ENCODE peak calls at places on chromosome 5, in seven cellular contexts. One of them, this sample, is unnamed.

GRCh38 chr5:28398185-28398584 is 1359.8 kb upstream of the CDH9 start:
- DNase-seq in GM20000: no peak
- DNase-seq in astrocyte of the spinal cord: no peak
- DNase-seq in CD8-positive, alpha-beta T cell: no peak
- DNase-seq in stimulated activated CD4-positive, alpha-beta T cell treated with anti-CD3 and anti-CD28 coated beads, Interleukin-12 subunit alpha, Interleukin-12 subunit beta, amount 100 ng/mL, for 48 hours: no peak
- DNase-seq in left ventricle myocardium inferior: no peak
- DNase-seq in progenitor cell of endocrine pancreas: no peak
- DNase-seq in this sample: no peak

GRCh38 chr5:32076699-32077695 is 97.1 kb downstream of the GOLPH3 start:
- DNase-seq in astrocyte of the spinal cord: peak
- DNase-seq in stimulated activated CD4-positive, alpha-beta T cell treated with anti-CD3 and anti-CD28 coated beads, Interleukin-12 subunit alpha, Interleukin-12 subunit beta, amount 100 ng/mL, for 48 hours: no peak
- DNase-seq in progenitor cell of endocrine pancreas: no peak
- DNase-seq in GM20000: peak
- DNase-seq in CD8-positive, alpha-beta T cell: no peak
- DNase-seq in left ventricle myocardium inferior: peak
- DNase-seq in this sample: peak

GRCh38 chr5:117425163-117425562 is 850.5 kb upstream of the SEMA6A start:
- DNase-seq in left ventricle myocardium inferior: no peak
- DNase-seq in CD8-positive, alpha-beta T cell: no peak
- DNase-seq in stimulated activated CD4-positive, alpha-beta T cell treated with anti-CD3 and anti-CD28 coated beads, Interleukin-12 subunit alpha, Interleukin-12 subunit beta, amount 100 ng/mL, for 48 hours: no peak
- DNase-seq in astrocyte of the spinal cord: no peak
- DNase-seq in GM20000: no peak
- DNase-seq in progenitor cell of endocrine pancreas: no peak
- DNase-seq in this sample: no peak

GRCh38 chr5:148858106-148858505 is 31.7 kb downstream of the ADRB2 start:
- DNase-seq in GM20000: no peak
- DNase-seq in astrocyte of the spinal cord: peak
- DNase-seq in progenitor cell of endocrine pancreas: no peak
- DNase-seq in CD8-positive, alpha-beta T cell: no peak
- DNase-seq in stimulated activated CD4-positive, alpha-beta T cell treated with anti-CD3 and anti-CD28 coated beads, Interleukin-12 subunit alpha, Interleukin-12 subunit beta, amount 100 ng/mL, for 48 hours: no peak
- DNase-seq in left ventricle myocardium inferior: no peak
- DNase-seq in this sample: no peak

GRCh38 chr5:162209005-162209605 is 141.5 kb downstream of the GABRG2 start:
- DNase-seq in astrocyte of the spinal cord: no peak
- DNase-seq in CD8-positive, alpha-beta T cell: no peak
- DNase-seq in stimulated activated CD4-positive, alpha-beta T cell treated with anti-CD3 and anti-CD28 coated beads, Interleukin-12 subunit alpha, Interleukin-12 subunit beta, amount 100 ng/mL, for 48 hours: no peak
- DNase-seq in GM20000: peak
- DNase-seq in progenitor cell of endocrine pancreas: peak
- DNase-seq in left ventricle myocardium inferior: no peak
- DNase-seq in this sample: peak

GRCh38 chr5:76607353-76607871 is 15.8 kb downstream of the F2RL2 start:
- DNase-seq in GM20000: no peak
- DNase-seq in progenitor cell of endocrine pancreas: no peak
- DNase-seq in stimulated activated CD4-positive, alpha-beta T cell treated with anti-CD3 and anti-CD28 coated beads, Interleukin-12 subunit alpha, Interleukin-12 subunit beta, amount 100 ng/mL, for 48 hours: no peak
- DNase-seq in astrocyte of the spinal cord: peak
- DNase-seq in CD8-positive, alpha-beta T cell: no peak
- DNase-seq in left ventricle myocardium inferior: no peak
- DNase-seq in this sample: no peak

GRCh38 chr5:1311443-1312055 is 16.7 kb upstream of the TERT start:
- DNase-seq in astrocyte of the spinal cord: no peak
- DNase-seq in progenitor cell of endocrine pancreas: no peak
- DNase-seq in GM20000: no peak
- DNase-seq in left ventricle myocardium inferior: no peak
- DNase-seq in stimulated activated CD4-positive, alpha-beta T cell treated with anti-CD3 and anti-CD28 coated beads, Interleukin-12 subunit alpha, Interleukin-12 subunit beta, amount 100 ng/mL, for 48 hours: no peak
- DNase-seq in CD8-positive, alpha-beta T cell: no peak
- DNase-seq in this sample: no peak

GRCh38 chr5:55636711-55637110 is 75.4 kb downstream of the SLC38A9 start:
- DNase-seq in progenitor cell of endocrine pancreas: no peak
- DNase-seq in astrocyte of the spinal cord: no peak
- DNase-seq in GM20000: no peak
- DNase-seq in stimulated activated CD4-positive, alpha-beta T cell treated with anti-CD3 and anti-CD28 coated beads, Interleukin-12 subunit alpha, Interleukin-12 subunit beta, amount 100 ng/mL, for 48 hours: no peak
- DNase-seq in left ventricle myocardium inferior: peak
- DNase-seq in CD8-positive, alpha-beta T cell: no peak
- DNase-seq in this sample: peak

GRCh38 chr5:174384509-174384947 is 339.0 kb downstream of the NSG2 start:
- DNase-seq in left ventricle myocardium inferior: no peak
- DNase-seq in astrocyte of the spinal cord: no peak
- DNase-seq in progenitor cell of endocrine pancreas: no peak
- DNase-seq in GM20000: no peak
- DNase-seq in CD8-positive, alpha-beta T cell: no peak
- DNase-seq in stimulated activated CD4-positive, alpha-beta T cell treated with anti-CD3 and anti-CD28 coated beads, Interleukin-12 subunit alpha, Interleukin-12 subunit beta, amount 100 ng/mL, for 48 hours: no peak
- DNase-seq in this sample: no peak

GRCh38 chr5:67897431-67897830 is 318.1 kb upstream of the PIK3R1 start:
- DNase-seq in stimulated activated CD4-positive, alpha-beta T cell treated with anti-CD3 and anti-CD28 coated beads, Interleukin-12 subunit alpha, Interleukin-12 subunit beta, amount 100 ng/mL, for 48 hours: no peak
- DNase-seq in left ventricle myocardium inferior: no peak
- DNase-seq in GM20000: no peak
- DNase-seq in astrocyte of the spinal cord: no peak
- DNase-seq in CD8-positive, alpha-beta T cell: no peak
- DNase-seq in progenitor cell of endocrine pancreas: no peak
- DNase-seq in this sample: no peak

GRCh38 chr5:4083591-4084337 is 488.1 kb downstream of the IRX1 start:
- DNase-seq in GM20000: no peak
- DNase-seq in CD8-positive, alpha-beta T cell: no peak
- DNase-seq in left ventricle myocardium inferior: no peak
- DNase-seq in astrocyte of the spinal cord: no peak
- DNase-seq in stimulated activated CD4-positive, alpha-beta T cell treated with anti-CD3 and anti-CD28 coated beads, Interleukin-12 subunit alpha, Interleukin-12 subunit beta, amount 100 ng/mL, for 48 hours: no peak
- DNase-seq in progenitor cell of endocrine pancreas: no peak
- DNase-seq in this sample: no peak

GRCh38 chr5:142749321-142749720 is 20.9 kb upstream of the ARHGAP26 start:
- DNase-seq in left ventricle myocardium inferior: no peak
- DNase-seq in CD8-positive, alpha-beta T cell: no peak
- DNase-seq in GM20000: no peak
- DNase-seq in progenitor cell of endocrine pancreas: no peak
- DNase-seq in astrocyte of the spinal cord: peak
- DNase-seq in stimulated activated CD4-positive, alpha-beta T cell treated with anti-CD3 and anti-CD28 coated beads, Interleukin-12 subunit alpha, Interleukin-12 subunit beta, amount 100 ng/mL, for 48 hours: no peak
- DNase-seq in this sample: peak

GRCh38 chr5:137401946-137402345 is 97.2 kb downstream of the SPOCK1 start:
- DNase-seq in GM20000: no peak
- DNase-seq in progenitor cell of endocrine pancreas: no peak
- DNase-seq in stimulated activated CD4-positive, alpha-beta T cell treated with anti-CD3 and anti-CD28 coated beads, Interleukin-12 subunit alpha, Interleukin-12 subunit beta, amount 100 ng/mL, for 48 hours: no peak
- DNase-seq in left ventricle myocardium inferior: no peak
- DNase-seq in astrocyte of the spinal cord: no peak
- DNase-seq in CD8-positive, alpha-beta T cell: no peak
- DNase-seq in this sample: no peak

GRCh38 chr5:93280518-93280917 is 300.5 kb downstream of the NR2F1-AS1 start:
- DNase-seq in astrocyte of the spinal cord: no peak
- DNase-seq in left ventricle myocardium inferior: no peak
- DNase-seq in GM20000: no peak
- DNase-seq in stimulated activated CD4-positive, alpha-beta T cell treated with anti-CD3 and anti-CD28 coated beads, Interleukin-12 subunit alpha, Interleukin-12 subunit beta, amount 100 ng/mL, for 48 hours: no peak
- DNase-seq in progenitor cell of endocrine pancreas: no peak
- DNase-seq in CD8-positive, alpha-beta T cell: no peak
- DNase-seq in this sample: no peak

GRCh38 chr5:53381-54174 is 38.4 kb upstream of the PLEKHG4B start:
- DNase-seq in stimulated activated CD4-positive, alpha-beta T cell treated with anti-CD3 and anti-CD28 coated beads, Interleukin-12 subunit alpha, Interleukin-12 subunit beta, amount 100 ng/mL, for 48 hours: peak
- DNase-seq in astrocyte of the spinal cord: peak
- DNase-seq in left ventricle myocardium inferior: no peak
- DNase-seq in CD8-positive, alpha-beta T cell: no peak
- DNase-seq in progenitor cell of endocrine pancreas: peak
- DNase-seq in GM20000: peak
- DNase-seq in this sample: no peak

GRCh38 chr5:139664273-139664693 is 16.1 kb downstream of the CXXC5 start:
- DNase-seq in progenitor cell of endocrine pancreas: no peak
- DNase-seq in GM20000: peak
- DNase-seq in CD8-positive, alpha-beta T cell: no peak
- DNase-seq in left ventricle myocardium inferior: no peak
- DNase-seq in stimulated activated CD4-positive, alpha-beta T cell treated with anti-CD3 and anti-CD28 coated beads, Interleukin-12 subunit alpha, Interleukin-12 subunit beta, amount 100 ng/mL, for 48 hours: no peak
- DNase-seq in astrocyte of the spinal cord: no peak
- DNase-seq in this sample: no peak

GRCh38 chr5:150322202-150322601 is 19.5 kb upstream of the ARSI start:
- DNase-seq in CD8-positive, alpha-beta T cell: no peak
- DNase-seq in left ventricle myocardium inferior: no peak
- DNase-seq in stimulated activated CD4-positive, alpha-beta T cell treated with anti-CD3 and anti-CD28 coated beads, Interleukin-12 subunit alpha, Interleukin-12 subunit beta, amount 100 ng/mL, for 48 hours: no peak
- DNase-seq in GM20000: no peak
- DNase-seq in astrocyte of the spinal cord: peak
- DNase-seq in progenitor cell of endocrine pancreas: no peak
- DNase-seq in this sample: peak

GRCh38 chr5:72436796-72437471 is 70.3 kb downstream of the ZNF366 start:
- DNase-seq in astrocyte of the spinal cord: peak
- DNase-seq in stimulated activated CD4-positive, alpha-beta T cell treated with anti-CD3 and anti-CD28 coated beads, Interleukin-12 subunit alpha, Interleukin-12 subunit beta, amount 100 ng/mL, for 48 hours: no peak
- DNase-seq in GM20000: no peak
- DNase-seq in progenitor cell of endocrine pancreas: no peak
- DNase-seq in left ventricle myocardium inferior: no peak
- DNase-seq in CD8-positive, alpha-beta T cell: no peak
- DNase-seq in this sample: no peak

GRCh38 chr5:161432798-161433197 is 113.7 kb downstream of the GABRB2 start:
- DNase-seq in GM20000: no peak
- DNase-seq in astrocyte of the spinal cord: no peak
- DNase-seq in left ventricle myocardium inferior: no peak
- DNase-seq in stimulated activated CD4-positive, alpha-beta T cell treated with anti-CD3 and anti-CD28 coated beads, Interleukin-12 subunit alpha, Interleukin-12 subunit beta, amount 100 ng/mL, for 48 hours: no peak
- DNase-seq in progenitor cell of endocrine pancreas: no peak
- DNase-seq in CD8-positive, alpha-beta T cell: no peak
- DNase-seq in this sample: no peak

GRCh38 chr5:96079075-96079474 is 117.4 kb upstream of the ELL2 start:
- DNase-seq in progenitor cell of endocrine pancreas: no peak
- DNase-seq in left ventricle myocardium inferior: no peak
- DNase-seq in astrocyte of the spinal cord: peak
- DNase-seq in stimulated activated CD4-positive, alpha-beta T cell treated with anti-CD3 and anti-CD28 coated beads, Interleukin-12 subunit alpha, Interleukin-12 subunit beta, amount 100 ng/mL, for 48 hours: no peak
- DNase-seq in CD8-positive, alpha-beta T cell: no peak
- DNase-seq in GM20000: no peak
- DNase-seq in this sample: peak